ENCODE peak calls at places on chromosomes 16 and 17, in five cellular contexts. U, W, N, G and Q are unnamed samples.

GRCh38 chr16:70766176-70766575 is 34.8 kb downstream of the VAC14 start:
- DNase-seq in U (no peak), N (no peak), G (no peak), W (no peak), Q (no peak)

GRCh38 chr16:19685176-19685575 is 32.9 kb downstream of the KNOP1 start:
- DNase-seq in G (no peak), N (no peak), U (no peak), W (no peak), Q (no peak)

GRCh38 chr17:76442341-76443338 is 10.3 kb downstream of the UBE2O start:
- DNase-seq in G (no peak), W (no peak), N (no peak), U (no peak), Q (no peak)

GRCh38 chr17:36072431-36073121 is 8.5 kb downstream of the CCL18 start:
- DNase-seq in U (peak), G (peak), N (no peak), W (peak), Q (peak)

GRCh38 chr17:78112508-78113471 is 15.8 kb downstream of the TMC6 start:
- DNase-seq in N (no peak), U (peak), W (peak), G (peak), Q (peak)

GRCh38 chr16:12093902-12094301 is 117.4 kb downstream of the SNX29 start:
- DNase-seq in U (no peak), N (no peak), W (no peak), G (no peak), Q (no peak)

GRCh38 chr17:46003907-46004748 is 5.1 kb downstream of the STH start:
- DNase-seq in N (no peak), W (peak), G (no peak), U (no peak), Q (peak)

GRCh38 chr17:80953471-80954315 is 37.9 kb upstream of the CHMP6 start:
- DNase-seq in G (no peak), U (no peak), W (no peak), N (no peak), Q (no peak)

GRCh38 chr17:57817299-57817698 is 32.5 kb downstream of the MRPS23 start:
- DNase-seq in W (no peak), U (no peak), G (no peak), N (no peak), Q (no peak)

GRCh38 chr17:79435962-79436361 is 174.9 kb downstream of the RBFOX3 start:
- DNase-seq in G (no peak), W (no peak), N (no peak), U (no peak), Q (no peak)

GRCh38 chr16:87042551-87043272 is 274.5 kb downstream of the C16orf95 start:
- DNase-seq in W (no peak), G (no peak), U (no peak), N (no peak), Q (no peak)

GRCh38 chr16:14958970-14959369 is 15.9 kb upstream of the PDXDC1 start:
- DNase-seq in W (no peak), N (no peak), U (no peak), G (no peak), Q (peak)

GRCh38 chr16:75455677-75456076 is 8.8 kb downstream of the TMEM170A start:
- DNase-seq in W (no peak), G (no peak), U (no peak), N (no peak), Q (no peak)

GRCh38 chr16:3542153-3542550 is 35.1 kb downstream of the NLRC3 start:
- DNase-seq in G (no peak), U (no peak), N (no peak), W (no peak), Q (no peak)

GRCh38 chr16:65890203-65890602 is 476.3 kb upstream of the CDH5 start:
- DNase-seq in U (no peak), G (no peak), W (no peak), N (no peak), Q (no peak)

GRCh38 chr16:66705790-66706505 is 9.4 kb upstream of the CMTM4 start:
- DNase-seq in W (peak), U (no peak), G (no peak), N (no peak), Q (peak)

GRCh38 chr17:74512624-74513084 is 18.6 kb downstream of the CD300LB start:
- DNase-seq in N (no peak), W (peak), U (no peak), G (no peak), Q (no peak)

GRCh38 chr16:20114356-20114755 is 40.7 kb upstream of the GPR139 start:
- DNase-seq in W (no peak), N (no peak), G (no peak), U (no peak), Q (no peak)

GRCh38 chr16:67528222-67528869 is at the start of gene RIPOR1:
- DNase-seq in N (no peak), G (no peak), U (no peak), W (peak), Q (peak)

GRCh38 chr16:23842137-23842600 is 6.4 kb downstream of the PRKCB start:
- DNase-seq in N (no peak), U (no peak), G (no peak), W (no peak), Q (no peak)

GRCh38 chr17:66459811-66460270 is 157.4 kb downstream of the PRKCA start:
- DNase-seq in N (no peak), W (peak), U (no peak), G (no peak), Q (no peak)

GRCh38 chr16:29743827-29744531 is 1.8 kb downstream of the C16orf54 start:
- DNase-seq in U (no peak), G (no peak), N (no peak), W (no peak), Q (no peak)

GRCh38 chr17:20986767-20987510 is 55.9 kb downstream of the USP22 start:
- DNase-seq in N (no peak), G (no peak), W (no peak), U (no peak), Q (no peak)

GRCh38 chr16:46629331-46629843 is 8.2 kb upstream of the SHCBP1 start:
- DNase-seq in N (no peak), G (no peak), U (peak), W (no peak), Q (peak)

GRCh38 chr16:85613609-85614337 is 651 bp downstream of the GSE1 start:
- DNase-seq in U (peak), W (peak), N (no peak), G (no peak), Q (peak)

GRCh38 chr16:25051446-25052160 is 36.4 kb upstream of the ARHGAP17 start:
- DNase-seq in N (no peak), W (no peak), G (no peak), U (no peak), Q (no peak)

GRCh38 chr16:47732122-47732805 is 271.1 kb downstream of the PHKB start:
- DNase-seq in N (no peak), W (no peak), U (no peak), G (no peak), Q (no peak)

GRCh38 chr17:82330322-82331239 is 3.0 kb downstream of the SECTM1 start:
- DNase-seq in N (peak), U (no peak), G (no peak), W (no peak), Q (peak)